ENCODE peak calls at places on chromosomes 16 and 17, in six cellular contexts. D is fibroblast of lung, L is mesothelial cell of epicardium, N is foreskin fibroblast, M is thoracic aorta, A is mucosa of descending colon. T is an unnamed sample.

GRCh38 chr16:86016201-86016965 is 117.4 kb downstream of the IRF8 start:
- DNase-seq in M (no peak), L (peak), D (peak), N (peak), A (peak), T (peak)

GRCh38 chr17:4576729-4577322 is 7.5 kb upstream of the SMTNL2 start:
- DNase-seq in M (no peak), A (no peak), N (no peak), L (no peak), D (peak), T (no peak)

GRCh38 chr16:74691093-74691855 is 9.4 kb downstream of the MLKL start:
- DNase-seq in N (peak), M (no peak), D (no peak), L (no peak), A (no peak), T (no peak)

GRCh38 chr17:2690165-2691068 is 21.1 kb downstream of the CLUH start:
- DNase-seq in M (no peak), D (no peak), L (no peak), N (no peak), A (peak), T (no peak)

GRCh38 chr17:76196675-76197074 is 43.6 kb downstream of the RNF157 start:
- DNase-seq in D (peak), A (peak), M (no peak), N (peak), L (no peak), T (no peak)

GRCh38 chr17:18961634-18962493 is 9.9 kb downstream of the SLC5A10 start:
- DNase-seq in L (no peak), D (no peak), A (no peak), N (no peak), M (no peak), T (no peak)

GRCh38 chr16:85395207-85395912 is 217.8 kb upstream of the GSE1 start:
- DNase-seq in N (peak), M (peak), L (peak), D (peak), A (peak), T (peak)

GRCh38 chr16:30728321-30728720 is 19.9 kb upstream of the PHKG2 start:
- DNase-seq in D (no peak), L (no peak), M (no peak), N (no peak), A (no peak), T (no peak)

GRCh38 chr16:71780521-71781089 is 28.0 kb downstream of the AP1G1 start:
- DNase-seq in L (no peak), M (no peak), N (no peak), A (no peak), D (no peak), T (no peak)

GRCh38 chr17:20267459-20267842 is 199.9 kb downstream of the LGALS9B start:
- DNase-seq in M (no peak), A (no peak), N (no peak), D (no peak), L (no peak), T (peak)

GRCh38 chr16:85851034-85851780 is 47.8 kb upstream of the IRF8 start:
- DNase-seq in N (no peak), D (no peak), M (no peak), L (peak), A (no peak), T (no peak)

GRCh38 chr17:64938925-64939474 is 19.7 kb upstream of the LRRC37A3 start:
- DNase-seq in A (peak), N (no peak), L (no peak), D (no peak), M (no peak), T (no peak)

GRCh38 chr16:20901068-20901440 is 483 bp downstream of the LYRM1 start:
- DNase-seq in M (no peak), A (no peak), N (no peak), D (no peak), L (no peak), T (no peak)

GRCh38 chr17:80058311-80058955 is 22.0 kb downstream of the CCDC40 start:
- DNase-seq in M (no peak), N (no peak), A (no peak), L (no peak), D (no peak), T (no peak)

GRCh38 chr16:65702707-65703402 is 581.0 kb upstream of the CDH11 start:
- DNase-seq in N (no peak), A (no peak), D (no peak), L (no peak), M (no peak), T (no peak)

GRCh38 chr17:72182256-72182890 is 61.6 kb downstream of the SOX9 start:
- DNase-seq in L (no peak), A (peak), M (no peak), D (no peak), N (no peak), T (no peak)

GRCh38 chr16:49594706-49595534 is 221.3 kb downstream of the C16orf78 start:
- DNase-seq in A (no peak), N (no peak), D (no peak), M (no peak), L (peak), T (no peak)

GRCh38 chr16:20300312-20301097 is 26.8 kb downstream of the GP2 start:
- DNase-seq in D (peak), N (peak), A (peak), L (peak), M (no peak), T (peak)

GRCh38 chr16:30528799-30529457 is 2.6 kb upstream of the ZNF768 start:
- DNase-seq in L (no peak), D (no peak), M (no peak), N (no peak), A (no peak), T (no peak)

GRCh38 chr16:90046122-90046970 is 27.1 kb upstream of the DBNDD1 start:
- DNase-seq in N (no peak), M (no peak), A (no peak), L (no peak), D (no peak), T (no peak)

GRCh38 chr17:40350410-40351184 is 13.9 kb downstream of the GJD3 start:
- DNase-seq in A (peak), D (no peak), M (no peak), L (peak), N (no peak), T (peak)

GRCh38 chr17:17853811-17854527 is 17.2 kb upstream of the SREBF1 start:
- DNase-seq in D (no peak), N (no peak), L (no peak), M (no peak), A (no peak), T (no peak)

GRCh38 chr17:50603340-50603739 is 31.3 kb upstream of the ABCC3 start:
- DNase-seq in A (no peak), N (no peak), D (no peak), M (no peak), L (no peak), T (peak)

GRCh38 chr16:56824335-56824734 is 40.7 kb upstream of the SLC12A3 start:
- DNase-seq in M (no peak), L (no peak), A (peak), N (no peak), D (no peak), T (peak)

GRCh38 chr17:55420067-55420775 is 1.4 kb downstream of the MMD start:
- DNase-seq in L (no peak), N (no peak), A (no peak), M (no peak), D (no peak), T (no peak)

GRCh38 chr17:50532452-50533024 is at the start of gene EPN3:
- DNase-seq in A (peak), L (peak), M (no peak), D (no peak), N (no peak), T (no peak)

GRCh38 chr16:57318240-57318970 is 33.9 kb upstream of the PLLP start:
- DNase-seq in A (no peak), N (peak), M (no peak), L (no peak), D (no peak), T (no peak)

GRCh38 chr16:69724981-69725479 is 1.3 kb downstream of the NQO1 start:
- DNase-seq in N (no peak), L (no peak), D (no peak), A (no peak), M (no peak), T (peak)

GRCh38 chr17:42101513-42102292 is 3.4 kb upstream of the ZNF385C start:
- DNase-seq in L (peak), A (peak), D (peak), M (peak), N (peak), T (peak)

GRCh38 chr17:57379237-57380054 is 123.1 kb downstream of the MSI2 start:
- DNase-seq in L (no peak), A (no peak), M (no peak), D (peak), N (no peak), T (peak)

GRCh38 chr17:38869647-38870258 is at the start of gene LASP1:
- DNase-seq in M (peak), A (peak), L (peak), D (peak), N (peak), T (peak)

GRCh38 chr17:38870259-38871165 is 654 bp downstream of the LASP1 start:
- DNase-seq in N (peak), M (peak), L (peak), D (peak), A (peak), T (peak)

GRCh38 chr17:38872671-38873385 is 3.0 kb downstream of the LASP1 start:
- DNase-seq in N (no peak), A (no peak), L (no peak), M (no peak), D (no peak), T (no peak)

GRCh38 chr17:38871992-38872605 is 2.2 kb downstream of the LASP1 start:
- DNase-seq in D (no peak), L (no peak), N (no peak), A (no peak), M (no peak), T (no peak)

GRCh38 chr17:38871247-38871991 is 1.6 kb downstream of the LASP1 start:
- DNase-seq in L (no peak), D (peak), A (peak), M (peak), N (peak), T (peak)
- TF ChIP-seq CTCF in L (no peak), D (no peak), A (no peak), M (no peak), N (no peak), T (no peak)

GRCh38 chr17:74892013-74892841 is 1.2 kb downstream of the FADS6 start:
- DNase-seq in A (no peak), N (no peak), L (no peak), M (no peak), D (no peak), T (no peak)
- TF ChIP-seq CTCF in A (no peak), N (no peak), L (no peak), M (no peak), D (no peak), T (no peak)

DNA sequence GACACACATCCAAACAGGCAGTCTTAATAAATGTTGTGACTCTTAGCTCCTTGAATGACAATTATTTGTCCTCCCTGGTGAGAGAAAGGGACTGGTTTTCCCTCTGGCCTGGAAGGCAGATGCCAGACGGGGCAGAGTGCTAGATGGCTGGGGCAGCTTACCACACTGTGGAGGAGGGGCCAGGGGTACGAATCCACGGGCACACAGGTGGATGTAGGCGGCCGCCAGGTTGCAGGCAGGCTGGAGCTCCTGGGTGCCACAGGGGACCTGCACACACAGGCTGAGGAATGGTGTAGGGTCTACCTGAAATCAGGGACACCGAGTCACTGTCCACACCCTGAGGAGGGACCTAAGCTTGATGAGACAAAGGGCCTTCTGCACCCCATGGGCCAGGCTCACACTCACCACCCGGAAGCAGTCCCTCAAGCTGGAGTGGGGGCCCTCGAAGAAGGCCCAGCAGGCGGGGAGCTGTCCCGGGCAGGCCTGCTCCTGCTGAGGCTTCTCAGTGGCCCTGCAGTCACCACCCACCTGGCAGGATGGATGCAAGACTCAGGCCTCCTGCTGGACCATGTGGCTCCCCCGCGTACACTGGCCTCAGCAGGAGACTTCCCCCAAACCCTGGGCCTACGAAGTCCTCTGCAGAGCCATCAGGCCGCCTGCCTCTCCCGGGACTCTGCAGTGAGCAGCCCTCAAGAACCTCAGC is 38.4 kb downstream of the RMI2 start:
- DNase-seq in M (no peak), A (no peak), N (no peak), L (no peak), D (no peak), T (no peak)
- TF ChIP-seq CTCF in M (no peak), A (no peak), N (no peak), L (no peak), D (no peak), T (no peak)

GRCh38 chr16:51967566-51967965 is 579.4 kb downstream of the TOX3 start:
- DNase-seq in A (no peak), L (no peak), D (no peak), M (no peak), N (no peak), T (peak)

GRCh38 chr16:51968756-51969155 is 578.2 kb downstream of the TOX3 start:
- DNase-seq in D (peak), A (no peak), M (no peak), N (peak), L (no peak), T (peak)

DNA sequence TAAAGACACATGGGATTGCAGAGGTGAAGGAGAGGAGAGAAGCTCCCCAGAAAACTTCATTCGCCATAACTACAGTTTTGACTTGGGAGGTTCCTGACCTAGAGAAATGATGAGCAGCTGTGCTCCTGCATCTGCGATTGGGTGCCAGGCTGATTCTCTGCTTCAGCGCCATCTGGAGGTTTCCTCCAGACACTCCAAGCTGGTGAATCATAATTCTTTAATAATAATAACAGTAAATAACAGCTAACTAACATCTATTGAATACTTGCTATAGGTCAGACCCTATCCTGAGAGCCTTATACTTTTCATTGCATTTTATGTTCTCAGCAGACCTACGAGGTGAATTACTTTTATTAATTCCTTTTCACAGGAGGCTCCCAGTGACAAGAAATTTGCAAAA is 575.8 kb downstream of the TOX3 start:
- DNase-seq in L (no peak), M (no peak), N (peak), D (peak), A (no peak), T (peak)
- TF ChIP-seq CTCF in L (no peak), M (no peak), N (peak), D (peak), A (no peak), T (peak)

GRCh38 chr17:7889166-7889584 is 586 bp downstream of the CHD3 start:
- DNase-seq in L (peak), A (peak), N (peak), M (peak), D (peak), T (peak)
- TF ChIP-seq CTCF in L (no peak), A (peak), N (peak), M (peak), D (peak), T (peak)

T was measured in A673.